ENCODE peak calls at places on chromosomes 5 and 9, in four cellular contexts. B, V, S and M are unnamed samples.

GRCh38 chr5:143148461-143149170 is 254.9 kb downstream of the NR3C1 start:
- DNase-seq in B (no peak), V (no peak), S (peak), M (peak)

GRCh38 chr9:91179237-91180138 is 182.2 kb downstream of the AUH start:
- DNase-seq in B (no peak), V (no peak), S (peak), M (peak)

GRCh38 chr9:26677965-26678745 is 214.4 kb downstream of the CAAP1 start:
- DNase-seq in B (no peak), V (no peak), S (no peak), M (no peak)

GRCh38 chr5:136295914-136296313 is 69.4 kb downstream of the TRPC7 start:
- DNase-seq in B (no peak), V (no peak), S (peak), M (no peak)

GRCh38 chr5:143938230-143938629 is 126.3 kb downstream of the HMHB1 start:
- DNase-seq in B (no peak), V (no peak), S (peak), M (peak)

GRCh38 chr9:136342191-136343120 is 15.1 kb downstream of the GPSM1 start:
- DNase-seq in B (peak), V (no peak), S (peak), M (peak)

GRCh38 chr5:120464627-120465280 is 654 bp downstream of the PRR16 start:
- DNase-seq in B (peak), V (no peak), S (peak), M (peak)

GRCh38 chr5:141514330-141515111 is 25.6 kb downstream of the PCDHGC5 start:
- DNase-seq in B (peak), V (no peak), S (peak), M (peak)

GRCh38 chr5:131720714-131721113 is 76.1 kb downstream of the FNIP1 start:
- DNase-seq in B (no peak), V (no peak), S (no peak), M (no peak)

GRCh38 chr9:94083384-94083783 is 880 bp upstream of the PTPDC1 start:
- DNase-seq in B (no peak), V (no peak), S (no peak), M (no peak)

GRCh38 chr5:54836959-54837534 is 148.3 kb downstream of the ESM1 start:
- DNase-seq in B (no peak), V (no peak), S (peak), M (no peak)

GRCh38 chr5:4700082-4700481 is 440.0 kb upstream of the ADAMTS16 start:
- DNase-seq in B (peak), V (no peak), S (no peak), M (peak)

GRCh38 chr5:112626715-112627114 is 111.0 kb upstream of the APC start:
- DNase-seq in B (no peak), V (no peak), S (no peak), M (no peak)

GRCh38 chr9:135566552-135566951 is 5.0 kb downstream of the PAEP start:
- DNase-seq in B (no peak), V (no peak), S (no peak), M (no peak)

GRCh38 chr5:68196876-68197275 is 18.7 kb upstream of the PIK3R1 start:
- DNase-seq in B (peak), V (peak), S (no peak), M (no peak)

GRCh38 chr9:107141967-107142366 is 141.1 kb upstream of the RAD23B start:
- DNase-seq in B (no peak), V (no peak), S (peak), M (no peak)

GRCh38 chr5:110159202-110159601 is 469.5 kb downstream of the MAN2A1 start:
- DNase-seq in B (no peak), V (no peak), S (no peak), M (peak)

GRCh38 chr5:110165366-110165765 is 475.6 kb downstream of the MAN2A1 start:
- DNase-seq in B (no peak), V (no peak), S (no peak), M (no peak)

GRCh38 chr5:110161162-110161561 is 471.4 kb downstream of the MAN2A1 start:
- DNase-seq in B (no peak), V (no peak), S (no peak), M (peak)
- H3K27ac ChIP-seq in B (no peak), V (no peak), S (no peak), M (no peak)

DNA sequence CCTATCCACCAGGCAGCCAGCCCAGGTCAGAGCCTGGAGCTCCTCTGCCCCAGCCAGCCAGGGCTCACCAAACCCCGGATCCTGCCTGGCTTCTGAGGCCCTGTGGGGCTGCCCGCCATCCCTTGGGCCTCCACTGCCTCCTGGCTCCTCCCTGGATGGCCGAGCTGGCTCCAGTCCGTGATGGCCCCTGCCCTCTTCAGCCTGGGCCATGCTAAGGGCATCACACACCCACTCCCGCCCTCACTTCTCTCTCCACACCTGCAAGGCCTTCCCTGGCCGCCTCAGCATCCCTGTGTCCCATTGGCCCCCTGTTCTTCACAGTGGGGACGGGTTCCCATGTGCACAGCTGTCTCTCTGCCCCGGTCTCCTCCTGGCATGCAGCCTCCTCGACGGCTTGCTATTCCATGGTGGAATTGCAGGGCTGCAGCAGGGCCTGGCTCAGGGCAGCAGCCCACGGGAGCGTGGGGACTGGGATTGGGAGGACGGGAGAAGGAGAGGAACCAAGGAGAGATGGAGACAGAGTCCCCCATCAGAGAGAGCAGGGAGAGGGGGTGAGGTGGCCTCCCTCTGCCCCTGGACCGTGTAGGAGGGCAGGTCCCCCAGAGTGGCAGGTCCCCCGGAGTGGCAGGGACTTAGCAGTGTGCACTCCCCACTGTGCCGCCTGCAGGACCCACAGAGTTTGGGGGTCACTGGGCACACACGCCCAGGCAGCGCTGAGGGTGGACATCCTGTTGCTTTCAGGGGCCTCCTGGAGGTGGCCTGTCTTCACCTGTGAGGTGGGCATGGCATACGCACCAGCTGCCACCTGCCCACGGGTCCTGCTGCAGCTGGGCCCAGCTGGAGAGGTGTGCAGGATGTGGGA is 16.7 kb upstream of the RNU6ATAC start:
- DNase-seq in B (no peak), V (no peak), S (no peak), M (no peak)
- TF ChIP-seq CTCF in B (no peak), V (no peak), S (no peak), M (no peak)

GRCh38 chr9:32483343-32483742 is 42.7 kb downstream of the RIGI start:
- DNase-seq in B (no peak), V (no peak), S (no peak), M (no peak)

GRCh38 chr9:32487981-32488380 is 38.0 kb downstream of the RIGI start:
- DNase-seq in B (no peak), V (no peak), S (peak), M (no peak)

GRCh38 chr9:32490601-32491000 is 35.4 kb downstream of the RIGI start:
- DNase-seq in B (no peak), V (no peak), S (no peak), M (no peak)

GRCh38 chr9:32486839-32487562 is 39.0 kb downstream of the RIGI start:
- DNase-seq in B (no peak), V (no peak), S (peak), M (no peak)
- H3K27ac ChIP-seq in B (no peak), V (no peak), S (no peak), M (no peak)

GRCh38 chr9:4663956-4664355 is 1.9 kb downstream of the PLPP6 start:
- DNase-seq in B (no peak), V (no peak), S (no peak), M (no peak)

GRCh38 chr9:4662989-4663792 is 1.1 kb downstream of the PLPP6 start:
- DNase-seq in B (no peak), V (no peak), S (peak), M (no peak)

GRCh38 chr9:4665357-4665756 is 923 bp downstream of the SPATA6L start:
- DNase-seq in B (no peak), V (no peak), S (peak), M (no peak)

GRCh38 chr9:4661165-4662095 is 664 bp upstream of the PLPP6 start:
- DNase-seq in B (no peak), V (no peak), S (peak), M (no peak)

DNA sequence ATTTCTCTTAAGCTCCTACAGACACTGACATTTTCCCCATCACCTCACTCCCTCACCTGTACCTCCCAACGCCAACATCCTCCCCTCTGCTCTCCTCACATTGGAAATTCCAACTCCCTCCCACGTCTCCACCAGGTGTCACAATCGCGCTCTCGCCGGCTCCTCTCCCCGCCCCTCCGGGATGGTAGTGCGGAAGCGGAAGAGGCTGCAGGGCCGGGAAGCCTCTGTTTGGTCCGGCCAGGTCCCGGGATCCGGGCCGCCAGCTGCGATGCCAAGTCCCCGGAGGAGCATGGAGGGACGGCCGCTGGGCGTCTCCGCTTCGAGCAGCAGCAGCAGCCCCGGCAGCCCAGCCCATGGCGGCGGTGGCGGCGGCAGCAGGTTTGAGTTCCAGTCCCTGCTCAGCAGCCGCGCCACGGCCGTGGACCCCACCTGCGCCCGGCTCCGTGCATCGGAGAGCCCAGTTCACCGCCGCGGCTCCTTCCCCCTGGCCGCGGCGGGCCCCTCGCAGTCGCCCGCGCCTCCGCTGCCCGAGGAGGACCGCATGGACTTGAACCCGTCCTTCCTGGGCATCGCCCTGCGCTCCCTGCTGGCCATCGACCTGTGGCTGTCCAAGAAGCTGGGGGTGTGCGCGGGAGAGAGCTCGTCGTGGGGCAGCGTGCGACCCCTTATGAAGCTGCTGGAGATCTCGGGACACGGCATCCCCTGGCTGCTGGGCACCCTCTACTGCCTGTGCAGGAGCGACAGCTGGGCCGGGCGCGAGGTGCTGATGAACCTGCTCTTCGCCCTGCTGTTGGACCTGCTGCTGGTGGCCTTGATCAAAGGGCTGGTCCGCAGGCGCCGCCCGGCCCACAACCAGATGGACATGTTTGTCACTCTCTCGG is at the start of gene PLPP6:
- DNase-seq in B (peak), V (peak), S (peak), M (peak)
- TF ChIP-seq CTCF in B (no peak), V (peak), S (peak), M (peak)

DNA sequence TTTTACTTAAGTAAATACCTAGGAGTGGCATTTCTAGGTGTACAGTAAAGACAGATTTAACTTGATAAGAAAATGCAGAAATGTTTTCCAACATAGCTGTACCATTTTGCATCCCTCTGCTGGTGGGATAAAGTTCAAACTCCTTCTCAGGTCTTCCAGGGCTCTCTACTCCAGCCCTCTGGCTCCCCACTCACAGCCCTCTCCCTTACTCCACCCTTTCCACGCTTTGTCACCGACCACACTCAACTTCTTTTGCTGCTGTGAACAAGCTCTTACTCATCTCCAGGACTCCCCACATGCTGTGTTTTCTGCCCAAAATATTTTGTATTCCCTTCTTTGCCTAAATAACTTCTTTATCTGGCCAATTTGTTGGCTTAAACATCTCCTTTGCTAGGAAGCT is 90.6 kb upstream of the OSMR start:
- DNase-seq in B (no peak), V (no peak), S (peak), M (no peak)
- H3K27ac ChIP-seq in B (no peak), V (no peak), S (no peak), M (no peak)

GRCh38 chr9:68685770-68686169 is 19.3 kb upstream of the PIP5K1B start:
- DNase-seq in B (peak), V (no peak), S (no peak), M (no peak)
- TF ChIP-seq CTCF in B (no peak), V (no peak), S (peak), M (no peak)

DNA sequence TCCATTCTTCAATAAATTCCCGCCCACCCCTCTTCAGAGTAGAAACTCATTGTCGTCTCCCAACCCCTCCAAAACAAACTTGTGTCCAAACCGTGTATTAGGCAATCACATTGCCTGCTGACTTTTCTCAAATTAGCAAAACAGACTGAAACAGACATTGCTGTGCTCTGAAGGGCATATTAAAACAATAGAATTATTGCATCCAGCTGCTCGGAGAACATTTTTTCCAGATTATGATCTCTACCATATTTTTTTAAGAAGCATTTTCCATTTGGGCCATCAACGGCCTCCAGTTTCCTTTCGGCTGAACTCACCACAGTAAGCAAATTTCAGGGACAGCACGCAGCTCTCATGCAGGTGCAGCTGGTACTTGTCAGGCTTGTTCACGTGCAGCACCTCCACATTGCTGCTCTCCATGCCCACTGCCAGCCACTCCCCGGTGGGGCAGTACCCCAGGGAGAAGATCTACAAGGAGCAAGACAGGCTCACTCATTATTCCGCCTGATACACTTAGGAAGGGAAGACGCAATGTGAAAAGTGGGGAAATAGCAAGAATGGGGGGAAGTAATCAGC is 104.1 kb downstream of the TLE1 start:
- DNase-seq in B (no peak), V (no peak), S (no peak), M (no peak)
- H3K27ac ChIP-seq in B (no peak), V (no peak), S (no peak), M (no peak)

GRCh38 chr5:43182421-43182820 is 9.6 kb upstream of the NIM1K start:
- DNase-seq in B (no peak), V (no peak), S (no peak), M (no peak)
- TF ChIP-seq CTCF in B (no peak), V (no peak), S (no peak), M (no peak)

GRCh38 chr5:149309354-149309753 is 35.9 kb upstream of the GRPEL2 start:
- DNase-seq in B (no peak), V (no peak), S (no peak), M (no peak)

GRCh38 chr5:149314571-149315111 is 30.7 kb upstream of the GRPEL2 start:
- DNase-seq in B (no peak), V (no peak), S (no peak), M (no peak)

GRCh38 chr5:149313151-149313841 is 32.0 kb upstream of the GRPEL2 start:
- DNase-seq in B (no peak), V (no peak), S (no peak), M (no peak)

GRCh38 chr5:149310947-149311675 is 34.2 kb upstream of the GRPEL2 start:
- DNase-seq in B (peak), V (no peak), S (peak), M (peak)

DNA sequence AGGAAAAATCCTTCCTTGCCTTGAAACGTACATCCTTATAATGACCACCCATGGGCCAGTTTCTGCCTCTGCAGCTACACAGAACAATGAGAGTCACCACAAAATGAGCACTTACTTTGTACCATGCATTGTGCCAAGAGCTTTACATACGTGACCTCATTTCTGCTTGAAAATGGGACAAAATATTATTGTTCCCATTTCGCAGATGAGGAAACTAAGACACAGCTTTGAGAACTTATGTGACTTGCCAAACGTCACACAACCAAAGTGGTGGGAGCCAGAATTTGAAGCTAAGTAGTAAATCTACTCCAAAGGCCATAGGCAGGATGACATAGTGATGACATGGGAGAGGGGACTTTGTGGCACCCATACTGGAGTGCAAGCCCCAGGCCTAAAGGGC is 34.8 kb upstream of the GRPEL2 start:
- DNase-seq in B (no peak), V (no peak), S (no peak), M (no peak)
- H3K27ac ChIP-seq in B (no peak), V (no peak), S (no peak), M (no peak)

GRCh38 chr9:109063765-109064164 is 50.5 kb upstream of the CTNNAL1 start:
- DNase-seq in B (no peak), V (no peak), S (peak), M (no peak)
- TF ChIP-seq CTCF in B (no peak), V (no peak), S (peak), M (no peak)